ENCODE peak calls at places on chromosomes 5 and 9, in six cellular contexts. One of them, this sample, is unnamed.

GRCh38 chr5:56620903-56621680 is 194.3 kb upstream of the MAP3K1 start:
- DNase-seq in mesothelial cell of epicardium: no peak
- DNase-seq in caudate nucleus: no peak
- DNase-seq in AG09309: no peak
- DNase-seq in tibial nerve: no peak
- DNase-seq in left lung: no peak
- DNase-seq in this sample: no peak

GRCh38 chr5:30194595-30194994 is 998.9 kb upstream of the CDH6 start:
- DNase-seq in left lung: no peak
- DNase-seq in caudate nucleus: no peak
- DNase-seq in mesothelial cell of epicardium: no peak
- DNase-seq in AG09309: no peak
- DNase-seq in tibial nerve: no peak
- DNase-seq in this sample: no peak

GRCh38 chr5:80238078-80238477 is 17.8 kb downstream of the SERINC5 start:
- DNase-seq in tibial nerve: no peak
- DNase-seq in caudate nucleus: no peak
- DNase-seq in mesothelial cell of epicardium: no peak
- DNase-seq in AG09309: no peak
- DNase-seq in left lung: no peak
- DNase-seq in this sample: no peak

GRCh38 chr9:30711591-30711990 is 1672.9 kb upstream of the ACO1 start:
- DNase-seq in mesothelial cell of epicardium: no peak
- DNase-seq in tibial nerve: no peak
- DNase-seq in left lung: no peak
- DNase-seq in caudate nucleus: no peak
- DNase-seq in AG09309: no peak
- DNase-seq in this sample: no peak

GRCh38 chr5:74442466-74442865 is 198.1 kb downstream of the ENC1 start:
- DNase-seq in AG09309: no peak
- DNase-seq in mesothelial cell of epicardium: no peak
- DNase-seq in caudate nucleus: no peak
- DNase-seq in left lung: no peak
- DNase-seq in tibial nerve: no peak
- DNase-seq in this sample: no peak

GRCh38 chr5:40240671-40241070 is 439.0 kb upstream of the PTGER4 start:
- DNase-seq in AG09309: no peak
- DNase-seq in mesothelial cell of epicardium: no peak
- DNase-seq in tibial nerve: no peak
- DNase-seq in left lung: no peak
- DNase-seq in caudate nucleus: no peak
- DNase-seq in this sample: no peak

GRCh38 chr9:125785187-125785840 is 38.1 kb downstream of the PBX3 start:
- DNase-seq in caudate nucleus: peak; percentile 15
- DNase-seq in AG09309: no peak
- DNase-seq in left lung: no peak
- DNase-seq in mesothelial cell of epicardium: no peak
- DNase-seq in tibial nerve: no peak
- DNase-seq in this sample: no peak

GRCh38 chr9:36345103-36345846 is 54.8 kb downstream of the RNF38 start:
- DNase-seq in left lung: no peak
- DNase-seq in AG09309: no peak
- DNase-seq in caudate nucleus: no peak
- DNase-seq in mesothelial cell of epicardium: no peak
- DNase-seq in tibial nerve: no peak
- DNase-seq in this sample: no peak

GRCh38 chr9:26260238-26260637 is 582.0 kb upstream of the TUSC1 start:
- DNase-seq in tibial nerve: no peak
- DNase-seq in caudate nucleus: no peak
- DNase-seq in mesothelial cell of epicardium: no peak
- DNase-seq in left lung: no peak
- DNase-seq in AG09309: no peak
- DNase-seq in this sample: no peak

GRCh38 chr5:151721812-151722391 is 35.2 kb upstream of the SPARC start:
- DNase-seq in tibial nerve: no peak
- DNase-seq in left lung: no peak
- DNase-seq in AG09309: no peak
- DNase-seq in mesothelial cell of epicardium: no peak
- DNase-seq in caudate nucleus: no peak
- DNase-seq in this sample: no peak

GRCh38 chr5:1409386-1410110 is 35.7 kb downstream of the SLC6A3 start:
- DNase-seq in mesothelial cell of epicardium: no peak
- DNase-seq in AG09309: no peak
- DNase-seq in left lung: no peak
- DNase-seq in tibial nerve: no peak
- DNase-seq in caudate nucleus: no peak
- DNase-seq in this sample: no peak

GRCh38 chr5:160438316-160439204 is 16.9 kb downstream of the PTTG1 start:
- DNase-seq in caudate nucleus: peak; percentile 80
- DNase-seq in mesothelial cell of epicardium: no peak
- DNase-seq in left lung: peak; percentile 44
- DNase-seq in AG09309: peak; percentile 21
- DNase-seq in tibial nerve: no peak
- DNase-seq in this sample: peak; percentile 6

GRCh38 chr5:24642022-24642421 is 2.8 kb downstream of the CDH10 start:
- DNase-seq in caudate nucleus: peak; percentile 37
- DNase-seq in mesothelial cell of epicardium: no peak
- DNase-seq in AG09309: no peak
- DNase-seq in left lung: no peak
- DNase-seq in tibial nerve: no peak
- DNase-seq in this sample: no peak

GRCh38 chr5:106292654-106293053 is 1378.1 kb downstream of the EFNA5 start:
- DNase-seq in mesothelial cell of epicardium: no peak
- DNase-seq in AG09309: no peak
- DNase-seq in left lung: no peak
- DNase-seq in caudate nucleus: no peak
- DNase-seq in tibial nerve: no peak
- DNase-seq in this sample: no peak

GRCh38 chr9:127490831-127491230 is 39.5 kb downstream of the LRSAM1 start:
- DNase-seq in caudate nucleus: no peak
- DNase-seq in tibial nerve: no peak
- DNase-seq in AG09309: no peak
- DNase-seq in left lung: no peak
- DNase-seq in mesothelial cell of epicardium: no peak
- DNase-seq in this sample: no peak

GRCh38 chr5:151005975-151006576 is 14.3 kb upstream of the GPX3 start:
- DNase-seq in mesothelial cell of epicardium: no peak
- DNase-seq in left lung: peak; percentile 82
- DNase-seq in caudate nucleus: no peak
- DNase-seq in AG09309: peak; percentile 38
- DNase-seq in tibial nerve: peak; percentile 90
- DNase-seq in this sample: no peak

GRCh38 chr9:95089916-95090791 is 227.4 kb downstream of the FANCC start:
- DNase-seq in mesothelial cell of epicardium: no peak
- DNase-seq in AG09309: no peak
- DNase-seq in caudate nucleus: peak; percentile 40
- DNase-seq in left lung: no peak
- DNase-seq in tibial nerve: no peak
- DNase-seq in this sample: no peak

GRCh38 chr9:114911167-114911821 is 19.1 kb downstream of the TNFSF8 start:
- DNase-seq in tibial nerve: no peak
- DNase-seq in left lung: no peak
- DNase-seq in AG09309: no peak
- DNase-seq in mesothelial cell of epicardium: no peak
- DNase-seq in caudate nucleus: peak; percentile 19
- DNase-seq in this sample: no peak

GRCh38 chr5:31027726-31028125 is 165.8 kb upstream of the CDH6 start:
- DNase-seq in tibial nerve: no peak
- DNase-seq in mesothelial cell of epicardium: no peak
- DNase-seq in caudate nucleus: no peak
- DNase-seq in AG09309: no peak
- DNase-seq in left lung: no peak
- DNase-seq in this sample: no peak

GRCh38 chr5:88236866-88237642 is 31.6 kb downstream of the TMEM161B start:
- DNase-seq in mesothelial cell of epicardium: no peak
- DNase-seq in tibial nerve: no peak
- DNase-seq in left lung: no peak
- DNase-seq in caudate nucleus: no peak
- DNase-seq in AG09309: no peak
- DNase-seq in this sample: no peak

GRCh38 chr5:56638768-56639238 is 176.5 kb upstream of the MAP3K1 start:
- DNase-seq in caudate nucleus: no peak
- DNase-seq in left lung: no peak
- DNase-seq in mesothelial cell of epicardium: no peak
- DNase-seq in tibial nerve: no peak
- DNase-seq in AG09309: no peak
- DNase-seq in this sample: no peak

GRCh38 chr5:173281910-173282309 is 46.3 kb downstream of the STC2 start:
- DNase-seq in left lung: no peak
- DNase-seq in caudate nucleus: no peak
- DNase-seq in tibial nerve: no peak
- DNase-seq in AG09309: no peak
- DNase-seq in mesothelial cell of epicardium: no peak
- DNase-seq in this sample: no peak

GRCh38 chr9:38196721-38197120 is 127.7 kb upstream of the SHB start:
- DNase-seq in left lung: no peak
- DNase-seq in mesothelial cell of epicardium: no peak
- DNase-seq in AG09309: no peak
- DNase-seq in tibial nerve: no peak
- DNase-seq in caudate nucleus: no peak
- DNase-seq in this sample: no peak

GRCh38 chr5:1016036-1016435 is 7.4 kb downstream of the NKD2 start:
- DNase-seq in tibial nerve: no peak
- DNase-seq in caudate nucleus: peak; percentile 62
- DNase-seq in mesothelial cell of epicardium: no peak
- DNase-seq in left lung: no peak
- DNase-seq in AG09309: no peak
- DNase-seq in this sample: no peak

GRCh38 chr9:94916956-94917355 is 190.5 kb downstream of the AOPEP start:
- DNase-seq in caudate nucleus: no peak
- DNase-seq in left lung: no peak
- DNase-seq in AG09309: no peak
- DNase-seq in tibial nerve: no peak
- DNase-seq in mesothelial cell of epicardium: no peak
- DNase-seq in this sample: no peak

GRCh38 chr9:127776919-127777280 is 1.6 kb downstream of the SH2D3C start:
- DNase-seq in caudate nucleus: no peak
- DNase-seq in AG09309: no peak
- DNase-seq in left lung: no peak
- DNase-seq in tibial nerve: no peak
- DNase-seq in mesothelial cell of epicardium: no peak
- DNase-seq in this sample: no peak

GRCh38 chr5:157308826-157309465 is 43.0 kb downstream of the CYFIP2 start:
- DNase-seq in AG09309: peak; percentile 14
- DNase-seq in caudate nucleus: peak; percentile 23
- DNase-seq in tibial nerve: no peak
- DNase-seq in mesothelial cell of epicardium: no peak
- DNase-seq in left lung: no peak
- DNase-seq in this sample: no peak

GRCh38 chr5:117743337-117743736 is 1168.7 kb upstream of the SEMA6A start:
- DNase-seq in left lung: no peak
- DNase-seq in mesothelial cell of epicardium: no peak
- DNase-seq in tibial nerve: no peak
- DNase-seq in caudate nucleus: no peak
- DNase-seq in AG09309: no peak
- DNase-seq in this sample: no peak

GRCh38 chr5:67648201-67648671 is 451.6 kb upstream of the CD180 start:
- DNase-seq in left lung: peak; percentile 48
- DNase-seq in caudate nucleus: no peak
- DNase-seq in AG09309: peak; percentile 83
- DNase-seq in tibial nerve: peak; percentile 67
- DNase-seq in mesothelial cell of epicardium: no peak
- DNase-seq in this sample: no peak

GRCh38 chr5:177336112-177336511 is 15.4 kb downstream of the LMAN2 start:
- DNase-seq in caudate nucleus: no peak
- DNase-seq in left lung: no peak
- DNase-seq in tibial nerve: no peak
- DNase-seq in mesothelial cell of epicardium: no peak
- DNase-seq in AG09309: no peak
- DNase-seq in this sample: no peak

GRCh38 chr5:123134653-123135181 is 45.7 kb downstream of the PRDM6 start:
- DNase-seq in mesothelial cell of epicardium: no peak
- DNase-seq in left lung: no peak
- DNase-seq in tibial nerve: no peak
- DNase-seq in AG09309: no peak
- DNase-seq in caudate nucleus: no peak
- DNase-seq in this sample: no peak

GRCh38 chr5:73431204-73431851 is 17.2 kb downstream of the FOXD1 start:
- DNase-seq in AG09309: no peak
- DNase-seq in tibial nerve: no peak
- DNase-seq in left lung: no peak
- DNase-seq in mesothelial cell of epicardium: no peak
- DNase-seq in caudate nucleus: no peak
- DNase-seq in this sample: no peak

GRCh38 chr5:138603521-138603920 is 28.3 kb upstream of the HSPA9 start:
- DNase-seq in caudate nucleus: no peak
- DNase-seq in left lung: no peak
- DNase-seq in tibial nerve: no peak
- DNase-seq in mesothelial cell of epicardium: no peak
- DNase-seq in AG09309: no peak
- DNase-seq in this sample: no peak